ENCODE peak calls at places on chromosomes 3 and 15, in seven cellular contexts. C, P, F, I, N, O and G are unnamed samples.

GRCh38 chr3:151753846-151754245 is 20.1 kb downstream of the AADACL2 start:
- DNase-seq in C (no peak), P (no peak), F (no peak), I (no peak), N (no peak), O (no peak), G (no peak)

GRCh38 chr3:13281657-13282527 is 138.2 kb downstream of the NUP210 start:
- DNase-seq in C (peak; percentile 45), P (no peak), F (no peak), I (no peak), N (no peak), O (peak; percentile 38), G (peak; percentile 64)

GRCh38 chr15:64635486-64635815 is 139.9 kb downstream of the RBPMS2 start:
- DNase-seq in C (no peak), P (no peak), F (no peak), I (peak; percentile 34), N (peak; percentile 86), O (peak; percentile 65), G (no peak)

GRCh38 chr15:78804391-78804792 is 6.9 kb downstream of the ADAMTS7 start:
- DNase-seq in C (no peak), P (no peak), F (no peak), I (no peak), N (no peak), O (no peak), G (no peak)

GRCh38 chr15:101781927-101782326 is 21.4 kb upstream of the OR4F6 start:
- DNase-seq in C (no peak), P (no peak), F (no peak), I (no peak), N (no peak), O (no peak), G (no peak)

GRCh38 chr3:94147039-94147438 is 84.2 kb downstream of the NSUN3 start:
- DNase-seq in C (no peak), P (no peak), F (no peak), I (no peak), N (no peak), O (no peak), G (no peak)

GRCh38 chr15:69997701-69998273 is 99.9 kb downstream of the TLE3 start:
- DNase-seq in C (peak; percentile 80), P (no peak), F (no peak), I (peak; percentile 13), N (peak; percentile 4), O (no peak), G (no peak)

GRCh38 chr15:49225572-49226281 is 55.7 kb downstream of the GALK2 start:
- DNase-seq in C (no peak), P (no peak), F (no peak), I (no peak), N (peak; percentile 60), O (no peak), G (no peak)

GRCh38 chr3:30520695-30521094 is 85.7 kb upstream of the TGFBR2 start:
- DNase-seq in C (no peak), P (no peak), F (no peak), I (no peak), N (no peak), O (no peak), G (no peak)

GRCh38 chr3:109071349-109072142 is 46.4 kb downstream of the MORC1 start:
- DNase-seq in C (no peak), P (no peak), F (no peak), I (no peak), N (no peak), O (no peak), G (no peak)

GRCh38 chr3:165753560-165753959 is 83.7 kb downstream of the BCHE start:
- DNase-seq in C (no peak), P (no peak), F (no peak), I (no peak), N (no peak), O (no peak), G (no peak)

GRCh38 chr15:25677719-25678497 is 185.2 kb downstream of the ATP10A start:
- DNase-seq in C (no peak), P (no peak), F (peak; percentile 37), I (no peak), N (no peak), O (no peak), G (no peak)

GRCh38 chr3:188839187-188839695 is 332.5 kb upstream of the TPRG1 start:
- DNase-seq in C (no peak), P (no peak), F (no peak), I (no peak), N (no peak), O (no peak), G (no peak)

GRCh38 chr3:184748219-184749135 is 36.6 kb upstream of the MAGEF1 start:
- DNase-seq in C (peak; percentile 30), P (peak; percentile 7), F (no peak), I (peak; percentile 19), N (peak; percentile 68), O (no peak), G (peak; percentile 30)

GRCh38 chr15:58457466-58457965 is 25.7 kb downstream of the LIPC start:
- DNase-seq in C (no peak), P (no peak), F (no peak), I (no peak), N (peak; percentile 97), O (no peak), G (no peak)

GRCh38 chr3:31960793-31961431 is 20.1 kb downstream of the OSBPL10 start:
- DNase-seq in C (no peak), P (no peak), F (no peak), I (no peak), N (peak; percentile 65), O (no peak), G (no peak)

GRCh38 chr3:156768390-156768789 is 57.8 kb upstream of the LEKR1 start:
- DNase-seq in C (no peak), P (no peak), F (no peak), I (no peak), N (no peak), O (no peak), G (no peak)

GRCh38 chr3:193744822-193745684 is 152.0 kb downstream of the OPA1 start:
- DNase-seq in C (no peak), P (no peak), F (no peak), I (no peak), N (peak; percentile 2), O (no peak), G (no peak)

GRCh38 chr15:60162911-60163310 is 158.8 kb downstream of the FOXB1 start:
- DNase-seq in C (no peak), P (no peak), F (no peak), I (no peak), N (no peak), O (no peak), G (no peak)

GRCh38 chr3:146283796-146284485 is 33.0 kb upstream of the PLSCR4 start:
- DNase-seq in C (no peak), P (no peak), F (no peak), I (no peak), N (no peak), O (no peak), G (no peak)
- H3K36me3 ChIP-seq in C (no peaks in the 10 kb centered on the region), P (no peaks in the 10 kb centered on the region), F (no peaks in the 10 kb centered on the region), I (no peaks in the 10 kb centered on the region), N (no peaks in the 10 kb centered on the region), O (no peaks in the 10 kb centered on the region), G (no peaks in the 10 kb centered on the region)

GRCh38 chr3:100715176-100715575 is 5.9 kb downstream of the TFG start:
- DNase-seq in C (no peak), P (no peak), F (no peak), I (no peak), N (no peak), O (no peak), G (no peak)

GRCh38 chr3:100720423-100720822 is 11.1 kb downstream of the TFG start:
- DNase-seq in C (no peak), P (no peak), F (no peak), I (no peak), N (no peak), O (no peak), G (no peak)

GRCh38 chr3:100717637-100718487 is 8.6 kb downstream of the TFG start:
- DNase-seq in C (no peak), P (no peak), F (no peak), I (no peak), N (no peak), O (no peak), G (no peak)

GRCh38 chr3:100717063-100717462 is 7.8 kb downstream of the TFG start:
- DNase-seq in C (no peak), P (no peak), F (no peak), I (no peak), N (no peak), O (no peak), G (no peak)
- H3K36me3 ChIP-seq in C (no peaks in the 10 kb centered on the region), P (peaks cover 8% of the 10 kb centered on the region), F (peaks cover 14% of the 10 kb centered on the region), I (peaks cover 54% of the 10 kb centered on the region), N (peaks cover 27% of the 10 kb centered on the region), O (no peaks in the 10 kb centered on the region), G (peaks cover 41% of the 10 kb centered on the region)

DNA sequence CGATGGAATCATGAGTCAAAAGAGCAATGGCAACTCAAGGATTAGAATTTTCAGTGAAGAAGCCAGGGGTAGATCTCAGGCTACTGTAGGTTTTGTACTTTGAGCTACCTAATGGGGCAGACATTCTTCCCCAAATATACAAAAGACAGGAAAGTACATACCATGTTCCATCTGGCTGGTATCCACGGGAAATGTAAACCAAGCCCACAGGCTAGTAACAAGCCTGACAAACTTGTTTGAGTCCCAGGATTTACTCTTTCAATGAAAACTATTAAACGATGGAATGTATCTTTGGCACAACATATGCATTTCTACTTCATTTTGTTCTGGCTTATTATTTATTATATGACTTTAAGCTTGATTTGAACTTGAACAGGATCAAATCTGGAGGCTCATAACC is 44.2 kb upstream of the GOLIM4 start:
- DNase-seq in C (no peak), P (no peak), F (no peak), I (no peak), N (peak; percentile 6), O (no peak), G (no peak)
- H3K36me3 ChIP-seq in C (no peaks in the 10 kb centered on the region), P (no peaks in the 10 kb centered on the region), F (no peaks in the 10 kb centered on the region), I (no peaks in the 10 kb centered on the region), N (no peaks in the 10 kb centered on the region), O (no peaks in the 10 kb centered on the region), G (no peaks in the 10 kb centered on the region)

GRCh38 chr3:48407542-48408099 is 22.3 kb downstream of the PLXNB1 start:
- DNase-seq in C (peak; percentile 12), P (no peak), F (peak; percentile 21), I (peak; percentile 2), N (no peak), O (no peak), G (peak; percentile 38)

GRCh38 chr3:48409291-48410201 is 20.3 kb downstream of the PLXNB1 start:
- DNase-seq in C (peak; percentile 16), P (no peak), F (no peak), I (no peak), N (no peak), O (peak; percentile 17), G (peak; percentile 16)

GRCh38 chr3:48406443-48407431 is 23.1 kb downstream of the PLXNB1 start:
- DNase-seq in C (peak; percentile 22), P (no peak), F (peak; percentile 31), I (peak; percentile 3), N (no peak), O (peak; percentile 15), G (peak; percentile 19)

GRCh38 chr3:48410205-48411040 is 19.5 kb downstream of the PLXNB1 start:
- DNase-seq in C (peak; percentile 20), P (no peak), F (no peak), I (no peak), N (no peak), O (peak; percentile 14), G (peak; percentile 12)

DNA sequence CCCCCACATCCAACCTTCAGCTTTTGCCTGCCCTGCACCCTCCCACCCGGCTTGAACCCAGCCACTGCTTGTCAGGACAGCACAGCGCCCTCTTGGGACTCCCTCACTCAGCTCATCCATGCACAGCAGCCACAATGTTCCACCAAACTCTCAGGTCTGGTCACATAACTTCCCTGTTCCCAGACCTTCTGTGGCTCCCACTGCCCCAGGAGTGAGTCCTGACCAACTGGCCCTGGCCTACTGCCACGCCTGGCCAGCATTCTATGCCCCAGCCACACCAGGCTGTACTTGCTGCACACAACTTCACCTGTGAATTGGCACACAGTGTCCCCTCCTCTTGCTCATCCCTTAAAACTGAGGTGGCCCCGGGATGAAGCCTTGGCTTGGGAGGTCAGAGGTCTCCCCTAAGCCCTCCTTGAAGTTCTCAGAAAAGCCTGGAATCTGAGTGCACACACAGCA is 21.0 kb downstream of the PLXNB1 start:
- DNase-seq in C (peak; percentile 25), P (no peak), F (no peak), I (peak; percentile 4), N (no peak), O (peak; percentile 13), G (peak; percentile 18)
- H3K36me3 ChIP-seq in C (no peaks in the 10 kb centered on the region), P (no peaks in the 10 kb centered on the region), F (no peaks in the 10 kb centered on the region), I (peaks cover 100% of the 10 kb centered on the region), N (peaks cover 79% of the 10 kb centered on the region), O (no peaks in the 10 kb centered on the region), G (peaks cover 86% of the 10 kb centered on the region)